ENCODE peak calls at places on chromosomes 6 and 20, in seven cellular contexts. A is AG09319, F is GM20000, G is uterus, X is upper lobe of right lung, I is fibroblast of lung, O is fibroblast of mammary gland. H is an unnamed sample.
A peak's percentile ranks its signal among the peaks of the same experiment; 100 is the strongest.

GRCh38 chr20:57509665-57510237 is 15.2 kb downstream of the CTCFL start:
- DNase-seq in A (no peak), F (peak; percentile 48), G (no peak), X (no peak), I (no peak), O (peak; percentile 9), H (no peak)

GRCh38 chr6:75144396-75144795 is 61.5 kb downstream of the COL12A1 start:
- DNase-seq in A (no peak), F (no peak), G (no peak), X (no peak), I (no peak), O (no peak), H (no peak)

GRCh38 chr6:63795006-63795405 is 159.4 kb downstream of the PHF3 start:
- DNase-seq in A (no peak), F (no peak), G (no peak), X (no peak), I (no peak), O (peak; percentile 60), H (no peak)

GRCh38 chr20:18857640-18858039 is 44.1 kb downstream of the SCP2D1 start:
- DNase-seq in A (no peak), F (no peak), G (no peak), X (no peak), I (no peak), O (peak; percentile 3), H (no peak)

GRCh38 chr20:57379263-57379647 is 11.9 kb upstream of the RBM38 start:
- DNase-seq in A (no peak), F (no peak), G (no peak), X (no peak), I (no peak), O (no peak), H (no peak)

GRCh38 chr6:123901441-123901840 is 97.8 kb downstream of the NKAIN2 start:
- DNase-seq in A (no peak), F (no peak), G (no peak), X (no peak), I (no peak), O (no peak), H (no peak)

GRCh38 chr6:71476371-71476770 is 187.8 kb downstream of the OGFRL1 start:
- DNase-seq in A (no peak), F (no peak), G (no peak), X (no peak), I (no peak), O (peak; percentile 30), H (no peak)

GRCh38 chr6:125670586-125670985 is 78.8 kb upstream of the HEY2 start:
- DNase-seq in A (no peak), F (no peak), G (no peak), X (no peak), I (no peak), O (no peak), H (no peak)

GRCh38 chr6:113636357-113636824 is 220.8 kb upstream of the MARCKS start:
- DNase-seq in A (no peak), F (no peak), G (no peak), X (no peak), I (no peak), O (no peak), H (no peak)

GRCh38 chr6:90284745-90285481 is 11.7 kb downstream of the BACH2 start:
- DNase-seq in A (no peak), F (peak; percentile 62), G (no peak), X (no peak), I (peak; percentile 72), O (peak; percentile 76), H (no peak)

GRCh38 chr20:44028341-44028715 is 113.7 kb downstream of the TOX2 start:
- DNase-seq in A (no peak), F (no peak), G (no peak), X (no peak), I (no peak), O (peak; percentile 29), H (no peak)

GRCh38 chr6:8705435-8706020 is 270.2 kb upstream of the SLC35B3 start:
- DNase-seq in A (no peak), F (no peak), G (no peak), X (no peak), I (no peak), O (no peak), H (no peak)

GRCh38 chr6:133288662-133289061 is 47.5 kb downstream of the EYA4 start:
- DNase-seq in A (no peak), F (no peak), G (no peak), X (no peak), I (no peak), O (peak; percentile 21), H (no peak)

GRCh38 chr6:37556884-37557644 is 57.4 kb upstream of the CCDC167 start:
- DNase-seq in A (no peak), F (no peak), G (no peak), X (no peak), I (no peak), O (no peak), H (no peak)

GRCh38 chr6:163533443-163533842 is 118.9 kb downstream of the QKI start:
- DNase-seq in A (peak; percentile 52), F (no peak), G (no peak), X (no peak), I (peak; percentile 97), O (peak; percentile 96), H (no peak)

GRCh38 chr6:31479933-31480535 is 17.9 kb upstream of the MICB start:
- DNase-seq in A (no peak), F (no peak), G (no peak), X (no peak), I (no peak), O (no peak), H (no peak)

GRCh38 chr6:79671605-79672266 is 40.6 kb downstream of the SH3BGRL2 start:
- DNase-seq in A (no peak), F (no peak), G (peak; percentile 50), X (peak; percentile 86), I (peak; percentile 23), O (peak; percentile 59), H (no peak)

GRCh38 chr20:50054626-50055511 is 58.1 kb downstream of the UBE2V1 start:
- DNase-seq in A (peak; percentile 49), F (no peak), G (no peak), X (no peak), I (peak; percentile 55), O (peak; percentile 42), H (no peak)

GRCh38 chr6:129598244-129599187 is 111.5 kb downstream of the ARHGAP18 start:
- DNase-seq in A (peak; percentile 57), F (peak; percentile 58), G (no peak), X (no peak), I (peak; percentile 91), O (peak; percentile 85), H (no peak)

GRCh38 chr20:63536241-63536977 is 767 bp downstream of the PTK6 start:
- DNase-seq in A (no peak), F (no peak), G (no peak), X (no peak), I (peak; percentile 28), O (peak; percentile 57), H (no peak)

GRCh38 chr20:39195495-39196129 is 233.5 kb downstream of the DHX35 start:
- DNase-seq in A (no peak), F (no peak), G (no peak), X (no peak), I (no peak), O (no peak), H (no peak)

DNA sequence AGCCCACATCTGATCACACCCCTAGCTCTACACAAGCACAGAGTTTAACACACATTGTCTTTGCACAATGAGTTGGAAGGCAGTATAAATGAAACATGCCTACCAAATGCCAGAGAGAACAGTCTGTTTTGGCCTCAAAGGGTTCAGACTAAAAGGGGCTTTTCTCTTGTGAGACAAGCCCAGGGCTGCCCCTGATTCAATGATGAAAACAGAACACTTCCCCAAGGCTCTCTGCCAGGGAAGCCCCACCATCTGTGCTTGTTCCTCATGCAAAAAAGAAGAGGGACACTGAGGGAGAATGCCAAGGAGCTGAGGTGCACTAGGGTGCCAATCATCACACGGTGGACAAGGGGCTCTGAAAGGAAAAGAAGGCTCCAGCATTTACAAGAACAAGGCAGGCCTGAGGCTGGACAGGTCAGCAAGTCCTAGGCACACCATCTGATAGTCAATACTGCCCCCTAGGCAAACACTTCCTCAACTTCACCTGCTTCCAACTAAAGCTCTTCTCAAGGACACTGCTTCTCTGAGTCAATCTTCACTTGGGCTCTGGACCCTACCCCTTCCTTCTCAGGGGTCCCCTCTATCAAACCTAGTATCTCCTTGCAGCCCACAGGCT is 37.5 kb upstream of the SLC4A11 start:
- DNase-seq in A (no peak), F (peak; percentile 58), G (no peak), X (no peak), I (peak; percentile 27), O (peak; percentile 39), H (no peak)
- TF ChIP-seq CTCF in A (peak; percentile 10), F (peak; percentile 17), G (no peak), X (no peak), I (no peak), O (peak; percentile 31), H (no peak)

DNA sequence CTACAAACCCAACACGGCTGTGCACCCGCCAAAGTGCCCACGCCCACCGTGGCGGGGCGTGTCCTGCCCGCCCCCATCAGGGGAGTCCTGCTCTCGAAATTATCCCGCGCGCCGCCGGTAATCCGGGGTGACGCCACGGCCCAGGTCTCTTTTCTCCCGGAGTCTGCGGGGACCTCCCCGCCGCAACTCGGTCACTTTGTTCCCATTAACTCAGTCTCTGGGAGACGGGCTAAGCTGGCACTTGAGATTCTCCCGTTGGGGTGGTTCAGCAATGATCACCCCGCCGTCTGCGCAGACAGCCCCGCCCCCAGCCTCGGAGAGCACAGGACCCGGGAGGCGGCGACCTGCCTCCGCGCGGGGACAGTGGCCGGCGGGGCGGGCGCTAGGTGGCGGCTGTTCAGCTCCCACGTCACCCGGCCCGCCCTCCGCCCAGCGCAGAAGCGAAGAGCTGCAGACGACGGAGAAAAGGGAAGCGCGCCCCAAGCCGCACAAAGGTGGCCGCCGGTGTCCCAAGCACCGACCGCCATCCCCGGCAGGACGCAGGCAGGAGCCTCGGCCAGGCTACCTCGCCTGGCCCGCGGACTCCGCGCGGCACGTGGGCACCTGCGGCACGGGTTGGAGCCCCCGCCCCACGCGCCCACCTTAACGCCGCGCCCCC is 31.5 kb downstream of the SF3B5 start:
- DNase-seq in A (no peak), F (peak; percentile 95), G (peak; percentile 38), X (peak; percentile 97), I (no peak), O (peak; percentile 4), H (no peak)
- TF ChIP-seq CTCF in A (peak; percentile 8), F (no peak), G (peak; percentile 7), X (peak; percentile 29), I (no peak), O (no peak), H (no peak)

GRCh38 chr6:154951400-154952200 is 43.5 kb upstream of the TIAM2 start:
- DNase-seq in A (no peak), F (peak; percentile 49), G (no peak), X (no peak), I (no peak), O (no peak), H (no peak)
- TF ChIP-seq CTCF in A (no peak), F (no peak), G (no peak), X (no peak), I (no peak), O (no peak), H (no peak)

DNA sequence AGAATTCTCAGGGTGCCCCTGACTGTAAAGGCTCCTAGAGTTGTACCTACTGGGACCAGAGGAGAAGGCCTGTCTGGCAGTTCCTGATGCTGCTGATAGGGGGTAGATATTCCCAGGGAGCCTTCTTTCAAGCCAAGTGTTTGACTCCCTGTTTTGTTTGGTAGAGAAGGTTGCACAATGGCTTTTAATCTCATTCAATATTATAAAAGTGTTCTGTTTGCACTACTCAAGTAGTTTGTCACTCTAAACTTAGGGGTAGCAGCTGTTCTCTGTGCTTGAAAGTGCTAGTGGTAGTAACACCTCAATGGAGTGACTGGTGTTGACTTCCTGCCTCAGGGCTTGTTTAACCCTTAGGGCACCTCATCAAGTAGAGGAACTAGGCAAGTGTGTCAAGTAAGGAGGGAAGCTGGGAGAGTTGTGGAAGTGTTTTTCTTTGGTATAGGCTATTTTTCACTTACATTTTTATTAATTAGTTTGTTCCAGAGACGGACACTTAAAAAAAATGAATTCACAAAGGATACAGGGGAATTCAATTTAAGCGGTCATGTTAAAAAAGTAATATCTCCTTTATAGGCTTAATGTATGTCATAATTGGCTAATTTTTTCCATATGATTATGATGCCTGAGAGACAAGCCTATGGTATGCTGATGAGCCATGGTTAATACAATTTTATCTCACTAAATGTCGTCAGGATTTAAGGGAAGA is 38.1 kb downstream of the BICRAL start:
- DNase-seq in A (no peak), F (no peak), G (peak; percentile 28), X (no peak), I (peak; percentile 23), O (peak; percentile 30), H (no peak)
- TF ChIP-seq CTCF in A (peak; percentile 12), F (no peak), G (peak; percentile 33), X (peak; percentile 47), I (peak; percentile 42), O (peak; percentile 33), H (no peak)

H was measured in vagina.